ENCODE peak calls at places on chromosomes 4 and X, in five cellular contexts. M is stomach; Q is GM23248; W is right lobe of liver; S is CD4-positive, alpha-beta T cell. F is an unnamed sample.

GRCh38 chr4:156084312-156084811 is 130.7 kb upstream of the CTSO start:
- DNase-seq in M (no peak), Q (no peak), W (no peak), S (no peak), F (no peak)

GRCh38 chr4:165787516-165788274 is 85.3 kb upstream of the TLL1 start:
- DNase-seq in M (no peak), Q (no peak), W (no peak), S (no peak), F (no peak)

GRCh38 chrX:11499076-11500044 is 166.4 kb downstream of the ARHGAP6 start:
- DNase-seq in M (no peak), Q (peak; percentile 56), W (no peak), S (no peak), F (no peak)

GRCh38 chr4:80335554-80336358 is at the start of gene CFAP299:
- DNase-seq in M (peak; percentile 71), Q (peak; percentile 95), W (peak; percentile 90), S (peak; percentile 19), F (peak; percentile 97)

GRCh38 chrX:37986893-37987292 is 19.5 kb upstream of the SYTL5 start:
- DNase-seq in M (no peak), Q (peak; percentile 51), W (no peak), S (no peak), F (no peak)

GRCh38 chr4:109730294-109731051 is 603 bp upstream of the PLA2G12A start:
- DNase-seq in M (peak; percentile 57), Q (peak; percentile 82), W (peak; percentile 56), S (no peak), F (peak; percentile 30)

GRCh38 chr4:121308328-121308663 is 72.5 kb downstream of the QRFPR start:
- DNase-seq in M (no peak), Q (peak; percentile 9), W (no peak), S (no peak), F (no peak)

GRCh38 chrX:65690057-65690855 is 22.8 kb downstream of the MSN start:
- DNase-seq in M (no peak), Q (peak; percentile 89), W (no peak), S (no peak), F (no peak)

GRCh38 chr4:148515248-148515647 is 73.0 kb upstream of the NR3C2 start:
- DNase-seq in M (no peak), Q (peak; percentile 1), W (no peak), S (no peak), F (peak; percentile 28)

GRCh38 chr4:40603281-40603680 is 26.4 kb downstream of the RBM47 start:
- DNase-seq in M (no peak), Q (no peak), W (no peak), S (no peak), F (no peak)

GRCh38 chrX:113408843-113409242 is 568.2 kb upstream of the AMOT start:
- DNase-seq in M (no peak), Q (no peak), W (no peak), S (no peak), F (no peak)

GRCh38 chrX:132480581-132481203 is 8.1 kb downstream of the MBNL3 start:
- DNase-seq in M (peak; percentile 49), Q (peak; percentile 58), W (peak; percentile 29), S (peak; percentile 28), F (no peak)

GRCh38 chr4:25770844-25771243 is 91.9 kb downstream of the SEL1L3 start:
- DNase-seq in M (no peak), Q (no peak), W (no peak), S (no peak), F (no peak)

GRCh38 chrX:20680998-20681397 is 414.3 kb upstream of the RPS6KA3 start:
- DNase-seq in M (no peak), Q (peak; percentile 70), W (no peak), S (no peak), F (no peak)

GRCh38 chr4:1832690-1833089 is 23.3 kb downstream of the LETM1 start:
- DNase-seq in M (no peak), Q (no peak), W (no peak), S (no peak), F (no peak)

GRCh38 chrX:144335402-144335801 is 451.5 kb downstream of the UBE2NL start:
- DNase-seq in M (no peak), Q (no peak), W (no peak), S (no peak), F (no peak)

GRCh38 chrX:131812847-131813825 is 210.0 kb upstream of the STK26 start:
- DNase-seq in M (peak; percentile 76), Q (peak; percentile 18), W (peak; percentile 67), S (peak; percentile 66), F (no peak)

GRCh38 chr4:184448828-184449227 is 25.5 kb downstream of the IRF2 start:
- DNase-seq in M (no peak), Q (peak; percentile 83), W (peak; percentile 50), S (no peak), F (peak; percentile 25)

GRCh38 chrX:107701493-107702121 is 73.3 kb downstream of the PRPS1 start:
- DNase-seq in M (no peak), Q (no peak), W (no peak), S (no peak), F (no peak)

GRCh38 chrX:45449982-45450381 is 249.3 kb upstream of the DIPK2B start:
- DNase-seq in M (no peak), Q (no peak), W (no peak), S (no peak), F (peak; percentile 33)

GRCh38 chr4:76690906-76691275 is 207.1 kb downstream of the SOWAHB start:
- DNase-seq in M (no peak), Q (peak; percentile 37), W (no peak), S (no peak), F (no peak)

GRCh38 chr4:57205580-57205979 is 95.4 kb upstream of the IGFBP7 start:
- DNase-seq in M (no peak), Q (no peak), W (no peak), S (no peak), F (no peak)

GRCh38 chr4:77052352-77052751 is 23.4 kb downstream of the CCNI start:
- DNase-seq in M (peak; percentile 64), Q (peak; percentile 71), W (peak; percentile 52), S (peak; percentile 67), F (peak; percentile 15)

GRCh38 chr4:38152305-38152704 is 192.1 kb downstream of the PTTG2 start:
- DNase-seq in M (no peak), Q (no peak), W (no peak), S (no peak), F (no peak)

GRCh38 chr4:38155589-38156294 is 195.5 kb downstream of the PTTG2 start:
- DNase-seq in M (no peak), Q (no peak), W (no peak), S (no peak), F (no peak)

GRCh38 chr4:38154251-38154650 is 194.1 kb downstream of the PTTG2 start:
- DNase-seq in M (no peak), Q (no peak), W (no peak), S (no peak), F (no peak)

GRCh38 chr4:38152721-38153412 is 192.7 kb downstream of the PTTG2 start:
- DNase-seq in M (no peak), Q (no peak), W (no peak), S (no peak), F (no peak)

DNA sequence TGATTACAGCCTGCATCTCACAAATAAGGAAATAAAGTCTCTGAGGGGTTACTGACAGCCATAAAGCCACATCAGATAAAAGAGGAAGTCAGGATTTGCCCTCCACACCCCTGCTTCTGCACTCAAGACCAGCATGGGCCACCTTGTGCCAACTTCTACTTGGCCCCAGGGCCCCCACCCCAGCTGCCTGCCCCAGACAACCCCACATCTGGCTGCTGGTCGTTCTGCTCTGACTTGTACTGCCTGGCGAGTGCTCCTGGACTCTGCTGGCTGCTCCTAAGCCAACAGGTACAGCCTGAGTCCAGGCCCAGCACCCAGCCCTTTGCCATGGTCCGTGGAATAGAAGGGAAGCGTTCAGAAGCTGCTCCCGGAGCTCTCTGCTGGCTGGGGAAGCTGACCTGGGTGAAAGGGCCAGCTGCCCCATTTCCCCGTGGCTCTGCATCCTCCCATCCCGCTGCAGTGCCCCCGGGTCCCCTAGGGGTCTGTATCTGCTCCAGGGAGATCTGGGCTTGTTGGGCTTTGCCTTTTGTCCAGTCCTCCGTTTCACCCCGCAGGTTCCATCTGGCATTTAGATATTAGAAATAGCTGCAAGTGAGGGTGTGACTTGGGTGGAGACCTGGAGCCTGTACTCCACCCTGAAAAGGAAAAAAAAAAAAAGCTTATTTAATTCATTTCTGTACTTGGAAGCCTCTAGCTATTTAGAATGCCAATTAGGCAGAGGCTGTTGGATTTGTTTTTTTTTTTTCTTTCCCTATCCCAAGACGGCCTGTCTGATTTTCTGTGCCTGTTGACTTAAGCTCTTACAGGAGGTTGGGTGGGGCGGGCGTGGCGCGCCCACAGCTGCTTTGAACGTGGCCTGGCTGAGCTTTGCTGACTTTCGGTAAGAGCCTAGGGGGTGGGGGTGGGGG is 194.7 kb downstream of the PTTG2 start:
- DNase-seq in M (peak; percentile 79), Q (peak; percentile 42), W (no peak), S (peak; percentile 27), F (peak; percentile 35)
- H3K27ac ChIP-seq in M (peak overlapping the region; percentile 92), Q (no peak overlapping the region), W (no peak overlapping the region), S (no peak overlapping the region), F (peak overlapping the region; percentile 100)

DNA sequence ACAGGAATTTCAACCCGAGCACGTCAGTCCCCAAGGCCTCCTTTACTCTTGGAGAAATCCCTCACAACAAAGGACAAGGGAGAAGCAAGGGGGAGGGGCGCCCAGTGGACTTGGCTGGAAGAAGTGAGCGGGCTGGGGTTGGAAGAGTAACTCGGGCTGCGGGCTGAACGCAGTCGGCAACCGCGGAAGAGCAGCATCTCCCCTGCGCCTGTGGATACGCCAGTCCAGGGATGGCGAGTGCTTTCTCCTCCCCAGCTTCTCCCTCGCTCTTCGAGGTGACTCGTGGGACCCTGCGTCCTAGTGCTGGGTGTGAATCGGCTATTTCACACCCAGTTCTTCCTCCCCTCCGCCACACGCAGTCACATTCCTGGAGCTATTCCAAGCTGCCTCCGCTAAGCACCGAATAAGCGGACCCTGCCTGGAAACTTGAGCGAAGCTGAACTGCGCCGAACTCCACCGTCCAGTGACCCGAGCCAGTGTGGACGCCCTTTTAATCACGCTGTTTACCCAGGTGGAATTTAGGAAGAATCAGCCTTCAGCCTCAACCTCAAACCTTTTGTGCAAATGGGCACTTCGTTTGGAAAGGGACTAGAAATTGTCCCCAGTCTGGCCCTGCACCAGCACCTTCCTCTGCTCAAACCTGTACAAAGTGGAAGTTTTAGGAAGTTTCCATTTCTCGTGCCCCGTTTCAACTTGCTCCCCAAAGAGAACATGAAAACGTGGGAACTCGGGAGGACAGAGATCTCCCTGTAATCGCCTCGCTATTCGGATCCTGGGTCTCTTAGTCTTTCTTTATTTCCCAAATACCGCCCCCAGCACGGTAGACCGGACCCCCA is 64.3 kb upstream of the WDR17 start:
- DNase-seq in M (no peak), Q (peak; percentile 24), W (peak; percentile 59), S (no peak), F (peak; percentile 6)
- H3K27ac ChIP-seq in M (no peak overlapping the region), Q (no peak overlapping the region), W (peak overlapping the region; percentile 42), S (no peak overlapping the region), F (no peak overlapping the region)

GRCh38 chr4:52659016-52659721 is at the start of gene USP46:
- DNase-seq in M (peak; percentile 81), Q (peak; percentile 90), W (peak; percentile 87), S (peak; percentile 42), F (peak; percentile 80)

GRCh38 chr4:52659722-52660261 is 691 bp upstream of the USP46 start:
- DNase-seq in M (peak; percentile 71), Q (peak; percentile 64), W (peak; percentile 79), S (no peak), F (no peak)

GRCh38 chr4:52661966-52662705 is 3.0 kb upstream of the USP46 start:
- DNase-seq in M (no peak), Q (no peak), W (no peak), S (no peak), F (no peak)

GRCh38 chr4:52658671-52659015 is 458 bp downstream of the USP46 start:
- DNase-seq in M (no peak), Q (peak; percentile 35), W (no peak), S (no peak), F (no peak)

GRCh38 chr4:52660643-52661042 is 1.5 kb upstream of the USP46 start:
- DNase-seq in M (no peak), Q (no peak), W (no peak), S (no peak), F (no peak)
- H3K27ac ChIP-seq in M (no peak overlapping the region), Q (no peak overlapping the region), W (no peak overlapping the region), S (no peak overlapping the region), F (no peak overlapping the region)

GRCh38 chrX:78429172-78429571 is 101.8 kb upstream of the CYSLTR1 start:
- DNase-seq in M (no peak), Q (no peak), W (no peak), S (no peak), F (no peak)
- H3K27ac ChIP-seq in M (no peak overlapping the region), Q (no peak overlapping the region), W (no peak overlapping the region), S (no peak overlapping the region), F (no peak overlapping the region)